ENCODE peak calls at places on chromosome 18, in five cellular contexts. Y is lower lobe of right lung, B is fibroblast of lung, R is upper lobe of right lung, X is pancreas. I is an unnamed sample. For H3K36me3, the result is how much of the 10 kb centered on the place peaks cover.

GRCh38 chr18:49227456-49227855 is 233.0 kb downstream of the DYM start:
- DNase-seq in Y (no peak), B (no peak), R (no peak), X (no peak), I (no peak)

GRCh38 chr18:11488175-11488574 is 121.2 kb upstream of the SLC35G4 start:
- DNase-seq in Y (no peak), B (peak), R (no peak), X (no peak), I (no peak)

GRCh38 chr18:47756364-47757016 is 174.0 kb downstream of the SMAD2 start:
- DNase-seq in Y (peak), B (peak), R (peak), X (peak), I (no peak)

GRCh38 chr18:79393626-79394401 is 1.9 kb upstream of the NFATC1 start:
- DNase-seq in Y (peak), B (peak), R (peak), X (peak), I (peak)

GRCh38 chr18:50507120-50507590 is 52.7 kb upstream of the MAPK4 start:
- DNase-seq in Y (no peak), B (peak), R (no peak), X (peak), I (peak)

GRCh38 chr18:3455938-3456685 is 6.1 kb downstream of the TGIF1 start:
- DNase-seq in Y (no peak), B (peak), R (no peak), X (no peak), I (peak)

GRCh38 chr18:12911025-12911927 is 27.2 kb upstream of the PTPN2 start:
- DNase-seq in Y (peak), B (peak), R (peak), X (no peak), I (peak)

GRCh38 chr18:24403076-24403475 is 5.5 kb upstream of the OSBPL1A start:
- DNase-seq in Y (no peak), B (no peak), R (no peak), X (no peak), I (no peak)

GRCh38 chr18:3525870-3526420 is 76.0 kb downstream of the TGIF1 start:
- DNase-seq in Y (no peak), B (no peak), R (no peak), X (no peak), I (no peak)

GRCh38 chr18:3230401-3231334 is 10.9 kb upstream of the MYOM1 start:
- DNase-seq in Y (peak), B (peak), R (no peak), X (no peak), I (no peak)

GRCh38 chr18:65852273-65852672 is 101.5 kb downstream of the CDH7 start:
- DNase-seq in Y (no peak), B (no peak), R (no peak), X (no peak), I (no peak)

GRCh38 chr18:60404686-60405085 is 32.1 kb upstream of the MC4R start:
- DNase-seq in Y (no peak), B (no peak), R (no peak), X (no peak), I (no peak)

GRCh38 chr18:70645971-70646370 is 357.1 kb downstream of the SOCS6 start:
- DNase-seq in Y (no peak), B (no peak), R (no peak), X (no peak), I (no peak)

GRCh38 chr18:39463986-39464385 is 1898.4 kb upstream of the CELF4 start:
- DNase-seq in Y (no peak), B (no peak), R (no peak), X (no peak), I (no peak)

GRCh38 chr18:24321071-24321470 is 76.6 kb downstream of the OSBPL1A start:
- DNase-seq in Y (no peak), B (no peak), R (no peak), X (no peak), I (no peak)

GRCh38 chr18:56286775-56287174 is 351.6 kb downstream of the TXNL1 start:
- DNase-seq in Y (no peak), B (peak), R (no peak), X (no peak), I (no peak)

GRCh38 chr18:56284319-56284718 is 354.1 kb downstream of the TXNL1 start:
- DNase-seq in Y (no peak), B (peak), R (no peak), X (no peak), I (no peak)

GRCh38 chr18:56285387-56286055 is 352.9 kb downstream of the TXNL1 start:
- DNase-seq in Y (no peak), B (no peak), R (no peak), X (no peak), I (no peak)

GRCh38 chr18:56291229-56291796 is 347.1 kb downstream of the TXNL1 start:
- DNase-seq in Y (no peak), B (peak), R (no peak), X (no peak), I (no peak)

GRCh38 chr18:56289381-56289780 is 349.0 kb downstream of the TXNL1 start:
- DNase-seq in Y (no peak), B (no peak), R (no peak), X (no peak), I (no peak)
- H3K36me3 ChIP-seq in Y (under half), B (under half), R (under half), X (under half), I (under half)

DNA sequence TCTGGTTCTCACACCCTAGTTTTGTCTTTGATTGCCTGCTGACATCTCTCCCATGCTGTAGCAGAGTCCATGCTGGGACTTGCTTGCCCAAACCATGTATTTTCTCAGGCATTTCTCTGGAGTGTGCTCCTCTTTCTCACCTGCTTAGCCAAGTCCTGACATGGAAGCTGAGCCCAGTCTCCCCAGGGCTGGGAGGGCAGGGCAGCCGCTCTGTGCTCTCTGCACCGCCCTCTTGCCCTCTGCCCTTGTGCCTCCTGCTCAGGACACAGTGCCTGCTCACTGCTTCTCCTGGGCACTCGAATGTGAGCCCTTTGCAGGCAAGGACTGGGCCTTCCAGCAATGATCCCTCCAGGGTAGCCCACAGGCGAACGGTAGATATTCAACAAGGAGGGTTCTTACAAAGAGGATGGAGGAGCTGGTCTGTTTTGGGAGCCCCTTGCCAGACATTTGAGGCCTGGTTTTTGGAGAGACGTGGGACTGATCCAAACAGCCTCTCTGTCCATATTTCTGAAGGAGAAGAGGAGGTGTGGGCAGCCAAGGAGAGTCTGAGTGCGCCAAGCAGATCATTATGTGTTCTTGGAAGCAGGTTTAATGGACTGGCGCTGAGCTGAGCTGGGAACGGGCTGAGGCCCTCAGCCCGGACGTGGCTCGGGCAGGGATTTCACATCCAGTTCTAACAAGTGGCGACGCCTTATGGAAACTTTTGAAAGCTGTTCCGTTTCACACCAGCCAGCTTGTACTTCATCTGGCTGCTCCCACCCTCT is 4.0 kb downstream of the SLC14A2 start:
- DNase-seq in Y (no peak), B (peak), R (no peak), X (no peak), I (no peak)
- TF ChIP-seq CTCF in Y (no peak), B (no peak), R (no peak), X (no peak), I (no peak)

DNA sequence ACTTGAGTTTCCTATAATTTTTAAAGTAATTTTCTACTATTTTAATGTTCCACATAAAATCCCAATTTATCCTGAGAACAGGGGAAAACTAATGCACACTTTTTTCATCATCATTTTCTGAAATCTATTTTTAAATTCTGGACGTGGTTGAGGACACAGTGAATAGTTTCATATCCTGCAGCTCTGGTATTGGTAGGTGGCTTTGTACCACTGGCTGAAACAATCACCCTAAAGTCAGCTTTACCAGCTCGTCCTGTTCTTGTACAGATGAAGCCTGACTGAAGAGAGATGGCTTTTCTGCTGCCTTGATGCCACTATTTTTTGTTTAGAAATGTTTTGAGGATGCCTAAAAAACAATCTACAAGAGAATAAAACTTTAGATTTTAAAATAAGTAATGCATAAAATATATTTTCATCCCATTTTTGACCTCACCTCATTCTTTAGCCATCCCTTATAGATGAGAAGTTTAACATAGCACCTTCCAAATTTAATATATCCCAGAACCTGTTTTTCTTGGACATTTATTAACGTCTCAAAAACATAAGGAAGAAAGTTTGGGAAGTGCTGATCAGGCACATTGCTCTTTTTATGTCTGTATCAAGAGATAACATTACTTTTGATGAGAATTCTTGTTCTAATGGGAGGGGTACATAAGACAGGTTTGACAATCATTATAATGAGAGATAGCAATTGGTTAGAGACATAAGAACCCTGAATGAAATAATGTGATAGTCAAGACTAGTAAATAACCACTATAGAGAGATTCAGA is 80.9 kb downstream of the GALNT1 start:
- DNase-seq in Y (no peak), B (no peak), R (no peak), X (no peak), I (no peak)
- H3K36me3 ChIP-seq in Y (under half), B (under half), R (under half), X (under half), I (under half)

GRCh38 chr18:58831610-58832009 is 33.1 kb upstream of the ZNF532 start:
- DNase-seq in Y (no peak), B (peak), R (no peak), X (no peak), I (no peak)
- TF ChIP-seq CTCF in Y (no peak), B (no peak), R (no peak), X (no peak), I (no peak)

GRCh38 chr18:9193031-9193430 is 56.5 kb downstream of the ANKRD12 start:
- DNase-seq in Y (no peak), B (no peak), R (no peak), X (no peak), I (no peak)
- H3K36me3 ChIP-seq in Y (under half), B (under half), R (under half), X (under half), I (under half)

DNA sequence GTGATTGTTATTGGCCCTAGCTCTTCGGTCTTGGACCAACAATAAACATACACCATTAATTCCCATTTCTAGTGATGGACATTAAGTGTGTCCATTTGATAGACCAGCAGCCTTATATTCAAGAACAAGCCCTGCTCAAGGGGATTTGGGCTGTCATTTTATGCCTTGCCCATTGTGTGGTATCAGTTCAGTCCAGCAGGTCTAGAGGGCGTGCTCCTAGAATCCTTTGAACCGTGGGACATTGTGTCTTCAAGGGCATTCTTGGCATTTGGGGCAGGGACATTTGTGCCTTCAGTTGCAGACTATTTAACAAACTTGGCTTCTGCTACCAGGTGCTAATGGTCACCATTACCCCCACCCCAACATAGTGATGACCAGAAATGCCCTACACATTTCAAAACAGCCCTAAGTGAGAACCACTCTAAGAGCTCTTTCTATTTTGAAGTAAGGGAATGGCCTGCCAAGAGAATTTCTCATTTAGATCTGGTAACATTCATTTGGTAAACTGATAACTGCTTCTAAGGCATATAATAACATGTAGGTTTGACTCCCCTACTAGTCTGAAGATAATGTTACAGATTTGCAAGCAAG is 284.7 kb downstream of the ALPK2 start:
- DNase-seq in Y (no peak), B (no peak), R (no peak), X (no peak), I (no peak)
- TF ChIP-seq CTCF in Y (no peak), B (no peak), R (no peak), X (no peak), I (no peak)

DNA sequence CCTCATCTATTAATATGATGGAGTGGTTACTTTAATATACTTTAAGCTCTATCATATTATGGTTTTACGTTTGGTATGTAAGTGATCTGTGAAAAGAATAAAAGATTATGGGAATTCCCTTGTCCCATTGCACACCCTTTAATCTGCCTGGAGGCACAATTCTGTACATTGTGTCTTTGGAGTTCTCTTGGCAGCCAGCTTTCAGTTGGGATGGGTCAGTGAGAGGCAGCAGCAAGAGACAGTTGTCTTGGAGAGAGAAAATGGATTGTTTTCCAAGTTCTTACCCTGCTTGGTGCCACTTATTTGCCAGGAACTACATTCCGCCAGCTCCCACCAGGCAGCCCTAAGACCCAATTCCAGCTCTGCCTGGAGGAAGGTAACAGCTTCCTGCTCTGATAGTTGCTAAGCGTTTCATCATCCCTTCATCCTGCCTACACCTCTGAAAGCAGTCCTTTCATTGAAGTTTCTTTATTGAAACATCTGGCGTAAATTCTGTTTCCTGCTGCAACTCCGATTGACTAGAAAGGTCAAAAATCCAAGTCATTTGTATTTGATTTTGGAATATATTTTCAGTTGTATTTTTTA is 365.2 kb downstream of the AKAIN1 start:
- DNase-seq in Y (no peak), B (no peak), R (no peak), X (no peak), I (no peak)
- H3K36me3 ChIP-seq in Y (under half), B (under half), R (under half), X (under half), I (under half)

GRCh38 chr18:45733535-45733934 is 9.6 kb downstream of the SLC14A1 start:
- DNase-seq in Y (no peak), B (no peak), R (no peak), X (no peak), I (no peak)
- TF ChIP-seq CTCF in Y (no peak), B (no peak), R (no peak), X (no peak), I (no peak)

I was measured in mucosa of descending colon.